ENCODE peak calls at places on chromosomes 5 and 9, in seven cellular contexts. H is T-helper 2 cell; C is tibial nerve; B is cardiac septum; Z is activated CD8-positive, alpha-beta memory T cell treated with anti-CD3 and anti-CD28 coated beads for 24 hours; G is fibroblast of mammary gland; J is RWPE1. T is an unnamed sample.

GRCh38 chr9:129412814-129413536 is 207.9 kb downstream of the C9orf50 start:
- DNase-seq in B (peak), G (peak), J (no peak), Z (peak), H (peak), C (no peak), T (no peak)

GRCh38 chr9:136275655-136276429 is 28.1 kb downstream of the CCDC187 start:
- DNase-seq in C (no peak), Z (no peak), H (no peak), B (no peak), G (no peak), J (no peak), T (no peak)

GRCh38 chr5:14440598-14441401 is 140.8 kb upstream of the OTULINL start:
- DNase-seq in J (no peak), B (no peak), G (peak), H (no peak), C (peak), Z (no peak), T (no peak)

GRCh38 chr5:11126844-11127243 is 365.8 kb upstream of the DAP start:
- DNase-seq in B (no peak), C (no peak), G (no peak), H (no peak), Z (no peak), J (no peak), T (no peak)

GRCh38 chr9:9299134-9299533 is 1313.7 kb downstream of the PTPRD start:
- DNase-seq in C (no peak), G (no peak), B (no peak), J (no peak), H (no peak), Z (no peak), T (no peak)

GRCh38 chr5:59099270-59099994 is 516.6 kb downstream of the RAB3C start:
- DNase-seq in B (no peak), Z (no peak), G (peak), C (no peak), J (peak), H (no peak), T (no peak)

GRCh38 chr9:128638580-128638979 is 18.1 kb downstream of the DYNC2I2 start:
- DNase-seq in G (no peak), H (no peak), C (no peak), Z (no peak), B (no peak), J (no peak), T (no peak)

GRCh38 chr9:137435381-137435891 is 5.7 kb downstream of the ENTPD8 start:
- DNase-seq in J (no peak), C (no peak), B (peak), H (no peak), G (no peak), Z (no peak), T (no peak)

GRCh38 chr5:56516034-56516433 is 282.9 kb upstream of the ANKRD55 start:
- DNase-seq in G (no peak), Z (no peak), J (no peak), C (no peak), H (no peak), B (no peak), T (no peak)

GRCh38 chr9:88011005-88011766 is 36.9 kb upstream of the CDK20 start:
- DNase-seq in C (no peak), G (peak), Z (no peak), J (peak), B (no peak), H (no peak), T (no peak)

GRCh38 chr9:16032799-16033198 is 480.0 kb downstream of the CCDC171 start:
- DNase-seq in G (peak), B (no peak), H (no peak), J (no peak), C (no peak), Z (no peak), T (no peak)

T was measured in mesenteric fat pad.